ENCODE peak calls at places on chromosomes 13 and 19, in eight cellular contexts. N is fibroblast of mammary gland; T is Caki2; V is stimulated activated CD4-positive, alpha-beta T cell treated with anti-CD3 and anti-CD28 coated beads, Interleukin-1b, Interleukin-23, amount 100 ng/mL, for 24 hours; Y is esophagus muscularis mucosa; L is LoVo; G is body of pancreas; R is RPMI7951. I is an unnamed sample.

GRCh38 chr13:74661851-74662250 is 527.6 kb upstream of the KLF12 start:
- DNase-seq in N (peak), T (no peak), V (no peak), Y (no peak), L (no peak), G (no peak), R (peak), I (no peak)

GRCh38 chr13:101283782-101284181 is 132.5 kb downstream of the NALCN start:
- DNase-seq in N (no peak), T (no peak), V (no peak), Y (no peak), L (no peak), G (no peak), R (no peak), I (no peak)

GRCh38 chr13:20249913-20250312 is 17.8 kb upstream of the GJB6 start:
- DNase-seq in N (no peak), T (no peak), V (no peak), Y (no peak), L (no peak), G (no peak), R (no peak), I (no peak)

GRCh38 chr19:19461306-19461670 is 54.1 kb downstream of the TSSK6 start:
- DNase-seq in N (no peak), T (no peak), V (no peak), Y (no peak), L (no peak), G (no peak), R (no peak), I (no peak)

GRCh38 chr19:44908074-44908835 is 2.7 kb downstream of the APOE start:
- DNase-seq in N (no peak), T (no peak), V (no peak), Y (no peak), L (no peak), G (no peak), R (no peak), I (no peak)

GRCh38 chr19:42443944-42444398 is 1.2 kb upstream of the CXCL17 start:
- DNase-seq in N (no peak), T (no peak), V (no peak), Y (no peak), L (peak), G (peak), R (no peak), I (peak)

GRCh38 chr13:27406178-27406939 is 18.1 kb upstream of the GTF3A start:
- DNase-seq in N (peak), T (no peak), V (no peak), Y (no peak), L (peak), G (peak), R (peak), I (peak)

GRCh38 chr19:5751709-5752108 is 31.3 kb downstream of the CATSPERD start:
- DNase-seq in N (no peak), T (no peak), V (no peak), Y (no peak), L (no peak), G (no peak), R (no peak), I (peak)

GRCh38 chr19:18577365-18577914 is 5.8 kb downstream of the UBA52 start:
- DNase-seq in N (no peak), T (no peak), V (no peak), Y (no peak), L (no peak), G (no peak), R (no peak), I (no peak)

GRCh38 chr13:41054212-41054877 is 7.0 kb upstream of the WBP4 start:
- DNase-seq in N (peak), T (peak), V (no peak), Y (no peak), L (peak), G (no peak), R (peak), I (peak)

GRCh38 chr19:50453243-50453642 is 20.6 kb downstream of the MYBPC2 start:
- DNase-seq in N (no peak), T (no peak), V (no peak), Y (no peak), L (no peak), G (no peak), R (no peak), I (no peak)

GRCh38 chr19:48683349-48683748 is 10.5 kb upstream of the NTN5 start:
- DNase-seq in N (peak), T (no peak), V (no peak), Y (no peak), L (no peak), G (no peak), R (no peak), I (no peak)

GRCh38 chr19:7159105-7159933 is 89.8 kb downstream of the ZNF557 start:
- DNase-seq in N (peak), T (no peak), V (no peak), Y (no peak), L (no peak), G (no peak), R (peak), I (no peak)

GRCh38 chr13:97005631-97006262 is 11.5 kb upstream of the OXGR1 start:
- DNase-seq in N (peak), T (no peak), V (no peak), Y (no peak), L (no peak), G (no peak), R (peak), I (no peak)

GRCh38 chr13:33355470-33355869 is 69.9 kb upstream of the STARD13 start:
- DNase-seq in N (peak), T (no peak), V (no peak), Y (no peak), L (no peak), G (no peak), R (no peak), I (no peak)

GRCh38 chr13:40013554-40013953 is 358.1 kb downstream of the COG6 start:
- DNase-seq in N (no peak), T (no peak), V (no peak), Y (no peak), L (no peak), G (no peak), R (no peak), I (peak)

GRCh38 chr13:76425930-76426329 is 460.3 kb downstream of the KCTD12 start:
- DNase-seq in N (peak), T (no peak), V (no peak), Y (no peak), L (no peak), G (no peak), R (peak), I (no peak)

GRCh38 chr13:23637813-23638212 is 67.6 kb downstream of the TNFRSF19 start:
- DNase-seq in N (no peak), T (no peak), V (no peak), Y (no peak), L (no peak), G (no peak), R (peak), I (no peak)

GRCh38 chr19:5113633-5114586 is 145.0 kb downstream of the KDM4B start:
- DNase-seq in N (no peak), T (no peak), V (no peak), Y (no peak), L (no peak), G (peak), R (no peak), I (no peak)

GRCh38 chr19:55546822-55547614 is 1.7 kb upstream of the SBK3 start:
- DNase-seq in N (peak), T (peak), V (no peak), Y (peak), L (no peak), G (peak), R (peak), I (peak)

GRCh38 chr19:10227215-10227971 is 3.7 kb downstream of the S1PR2 start:
- DNase-seq in N (peak), T (no peak), V (no peak), Y (no peak), L (no peak), G (peak), R (peak), I (no peak)

GRCh38 chr13:102856603-102857002 is 10.8 kb downstream of the ERCC5 start:
- DNase-seq in N (peak), T (no peak), V (no peak), Y (no peak), L (no peak), G (peak), R (peak), I (no peak)

GRCh38 chr13:71477735-71478134 is 389.3 kb downstream of the DACH1 start:
- DNase-seq in N (no peak), T (no peak), V (no peak), Y (no peak), L (peak), G (no peak), R (peak), I (no peak)

GRCh38 chr13:109026266-109026665 is 396.9 kb downstream of the MYO16 start:
- DNase-seq in N (no peak), T (no peak), V (no peak), Y (no peak), L (no peak), G (no peak), R (no peak), I (no peak)

GRCh38 chr13:93309886-93310520 is 83.4 kb downstream of the GPC6 start:
- DNase-seq in N (peak), T (peak), V (no peak), Y (no peak), L (no peak), G (no peak), R (peak), I (peak)

GRCh38 chr13:97849305-97849704 is 104.2 kb upstream of the IPO5 start:
- DNase-seq in N (peak), T (peak), V (no peak), Y (peak), L (no peak), G (no peak), R (no peak), I (peak)

GRCh38 chr19:45790942-45791341 is 1.7 kb downstream of the DMWD start:
- DNase-seq in N (no peak), T (no peak), V (no peak), Y (no peak), L (no peak), G (no peak), R (no peak), I (no peak)

GRCh38 chr19:8213827-8214672 is 4.9 kb downstream of the CERS4 start:
- DNase-seq in N (no peak), T (no peak), V (no peak), Y (no peak), L (no peak), G (no peak), R (no peak), I (peak)

GRCh38 chr19:2327773-2328400 is 499 bp downstream of the LSM7 start:
- DNase-seq in N (peak), T (peak), V (peak), Y (no peak), L (peak), G (peak), R (peak), I (peak)

GRCh38 chr13:35714096-35714495 is 237.6 kb upstream of the MAB21L1 start:
- DNase-seq in N (no peak), T (no peak), V (no peak), Y (no peak), L (no peak), G (no peak), R (peak), I (no peak)

GRCh38 chr13:54633461-54633860 is 1604.8 kb downstream of the OLFM4 start:
- DNase-seq in N (no peak), T (no peak), V (no peak), Y (no peak), L (no peak), G (no peak), R (no peak), I (no peak)